ENCODE peak calls at places on chromosomes 5 and 9, in eight cellular contexts. K is A549, C is coronary artery, W is uterus, J is MCF 10A, M is tibial nerve, X is body of pancreas, T is kidney. H is an unnamed sample.

GRCh38 chr5:141839015-141839513 is 39.1 kb downstream of the PCDH1 start:
- DNase-seq in T (peak; percentile 63), C (no peak), W (no peak), J (no peak), X (no peak), M (no peak), K (no peak), H (no peak)

GRCh38 chr5:1778138-1779020 is 21.3 kb downstream of the MRPL36 start:
- DNase-seq in W (no peak), X (no peak), M (no peak), T (peak; percentile 61), K (no peak), J (no peak), C (no peak), H (no peak)

GRCh38 chr5:84032404-84032803 is 311.7 kb upstream of the HAPLN1 start:
- DNase-seq in T (no peak), X (no peak), J (no peak), W (no peak), C (no peak), K (no peak), M (no peak), H (no peak)

GRCh38 chr5:89473196-89473595 is 590.2 kb upstream of the MEF2C start:
- DNase-seq in K (no peak), W (no peak), X (no peak), T (no peak), C (no peak), J (no peak), M (no peak), H (no peak)

GRCh38 chr5:657570-657969 is 35.6 kb downstream of the TPPP start:
- DNase-seq in X (no peak), W (no peak), K (peak; percentile 23), M (no peak), C (no peak), J (peak; percentile 84), T (peak; percentile 43), H (no peak)

GRCh38 chr5:157543825-157544622 is 31.6 kb downstream of the ADAM19 start:
- DNase-seq in X (no peak), K (no peak), M (no peak), T (no peak), W (peak; percentile 54), C (no peak), J (no peak), H (no peak)

GRCh38 chr5:84382363-84383295 is 2.1 kb downstream of the EDIL3 start:
- DNase-seq in M (no peak), K (no peak), X (peak; percentile 21), J (peak; percentile 15), C (peak; percentile 81), W (peak; percentile 41), T (peak; percentile 74), H (no peak)

GRCh38 chr9:130327781-130328348 is 62.3 kb downstream of the HMCN2 start:
- DNase-seq in M (peak; percentile 37), C (no peak), J (peak; percentile 39), T (peak; percentile 90), X (no peak), K (no peak), W (peak; percentile 90), H (peak; percentile 37)

GRCh38 chr5:74647096-74647495 is 6.6 kb upstream of the ENC1 start:
- DNase-seq in C (no peak), M (no peak), W (no peak), J (peak; percentile 72), T (no peak), K (no peak), X (no peak), H (no peak)

GRCh38 chr5:150175076-150175475 is 8.5 kb downstream of the CDX1 start:
- DNase-seq in J (no peak), K (no peak), M (no peak), T (no peak), X (no peak), W (no peak), C (no peak), H (no peak)

GRCh38 chr5:150174285-150174684 is 7.7 kb downstream of the CDX1 start:
- DNase-seq in C (no peak), M (no peak), W (no peak), K (no peak), X (no peak), T (no peak), J (no peak), H (no peak)

GRCh38 chr5:150177721-150178120 is 11.1 kb downstream of the CDX1 start:
- DNase-seq in K (no peak), J (no peak), W (no peak), T (no peak), C (no peak), M (no peak), X (no peak), H (no peak)

GRCh38 chr5:150176745-150177485 is 10.3 kb downstream of the CDX1 start:
- DNase-seq in M (no peak), C (no peak), T (no peak), X (no peak), J (no peak), W (no peak), K (no peak), H (no peak)

DNA sequence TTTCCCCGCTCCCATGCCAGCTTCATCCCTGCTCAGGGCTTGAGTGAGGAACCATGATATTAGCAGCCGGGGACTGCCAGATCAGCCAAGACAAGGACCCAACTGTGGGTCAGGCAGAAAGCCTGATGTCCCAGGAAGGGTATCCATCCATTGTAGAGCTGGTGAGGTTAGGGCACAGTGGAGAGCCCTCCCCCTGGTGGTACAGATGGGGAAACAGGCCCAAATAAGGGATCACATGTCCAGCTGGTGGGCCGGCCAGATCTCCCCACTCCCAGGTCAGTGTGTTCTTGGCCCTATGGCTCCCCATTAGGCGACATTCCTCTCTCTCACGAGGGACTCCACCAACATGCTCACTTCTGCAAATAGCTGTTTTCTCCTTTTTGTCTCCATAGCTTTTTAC is 9.0 kb downstream of the CDX1 start:
- DNase-seq in X (no peak), T (no peak), M (no peak), W (no peak), K (peak; percentile 81), J (peak; percentile 65), C (no peak), H (no peak)
- TF ChIP-seq CTCF in X (no peak), T (peak; percentile 14), M (peak; percentile 16), W (peak; percentile 36), K (peak; percentile 38), J (peak; percentile 45), C (no peak), H (no peak)

GRCh38 chr9:81844131-81844567 is 84.1 kb upstream of the SPATA31D4 start:
- DNase-seq in M (no peak), K (no peak), C (no peak), W (no peak), X (no peak), J (no peak), T (no peak), H (no peak)

GRCh38 chr9:81849631-81850259 is 78.5 kb upstream of the SPATA31D4 start:
- DNase-seq in T (no peak), C (no peak), X (no peak), W (no peak), M (no peak), J (peak; percentile 38), K (no peak), H (no peak)

GRCh38 chr9:81851340-81851739 is 76.9 kb upstream of the SPATA31D4 start:
- DNase-seq in K (no peak), M (no peak), C (no peak), W (no peak), T (no peak), X (no peak), J (no peak), H (no peak)

GRCh38 chr9:81847181-81847915 is 80.9 kb upstream of the SPATA31D4 start:
- DNase-seq in K (no peak), J (no peak), M (no peak), X (no peak), T (no peak), C (no peak), W (no peak), H (no peak)

GRCh38 chr9:81848472-81848871 is 79.8 kb upstream of the SPATA31D4 start:
- DNase-seq in T (no peak), C (no peak), W (no peak), M (no peak), J (peak; percentile 35), X (no peak), K (no peak), H (no peak)
- TF ChIP-seq CTCF in T (peak; percentile 28), C (peak; percentile 25), W (peak; percentile 50), M (peak; percentile 40), J (peak; percentile 26), X (peak; percentile 25), K (peak; percentile 69), H (no peak)

GRCh38 chr5:72847989-72848473 is 31.6 kb downstream of the TNPO1 start:
- DNase-seq in J (peak; percentile 93), X (peak; percentile 87), W (peak; percentile 88), K (peak; percentile 53), C (peak; percentile 91), T (peak; percentile 96), M (peak; percentile 75), H (peak; percentile 71)
- TF ChIP-seq CTCF in J (no peak), X (no peak), W (no peak), K (no peak), C (no peak), T (peak; percentile 26), M (no peak), H (no peak)

GRCh38 chr9:77451507-77451906 is 196.6 kb downstream of the GNA14 start:
- DNase-seq in W (no peak), J (no peak), T (no peak), M (no peak), X (no peak), C (no peak), K (no peak), H (no peak)

GRCh38 chr9:77450093-77450475 is 198.0 kb downstream of the GNA14 start:
- DNase-seq in X (no peak), M (no peak), W (no peak), J (no peak), C (no peak), K (no peak), T (no peak), H (no peak)

GRCh38 chr9:77447646-77448045 is 200.5 kb downstream of the GNA14 start:
- DNase-seq in W (no peak), X (no peak), C (no peak), M (no peak), T (no peak), J (no peak), K (no peak), H (no peak)

GRCh38 chr9:77453857-77454647 is 194.1 kb downstream of the GNA14 start:
- DNase-seq in W (no peak), T (no peak), C (no peak), M (no peak), X (peak; percentile 56), J (no peak), K (no peak), H (no peak)

DNA sequence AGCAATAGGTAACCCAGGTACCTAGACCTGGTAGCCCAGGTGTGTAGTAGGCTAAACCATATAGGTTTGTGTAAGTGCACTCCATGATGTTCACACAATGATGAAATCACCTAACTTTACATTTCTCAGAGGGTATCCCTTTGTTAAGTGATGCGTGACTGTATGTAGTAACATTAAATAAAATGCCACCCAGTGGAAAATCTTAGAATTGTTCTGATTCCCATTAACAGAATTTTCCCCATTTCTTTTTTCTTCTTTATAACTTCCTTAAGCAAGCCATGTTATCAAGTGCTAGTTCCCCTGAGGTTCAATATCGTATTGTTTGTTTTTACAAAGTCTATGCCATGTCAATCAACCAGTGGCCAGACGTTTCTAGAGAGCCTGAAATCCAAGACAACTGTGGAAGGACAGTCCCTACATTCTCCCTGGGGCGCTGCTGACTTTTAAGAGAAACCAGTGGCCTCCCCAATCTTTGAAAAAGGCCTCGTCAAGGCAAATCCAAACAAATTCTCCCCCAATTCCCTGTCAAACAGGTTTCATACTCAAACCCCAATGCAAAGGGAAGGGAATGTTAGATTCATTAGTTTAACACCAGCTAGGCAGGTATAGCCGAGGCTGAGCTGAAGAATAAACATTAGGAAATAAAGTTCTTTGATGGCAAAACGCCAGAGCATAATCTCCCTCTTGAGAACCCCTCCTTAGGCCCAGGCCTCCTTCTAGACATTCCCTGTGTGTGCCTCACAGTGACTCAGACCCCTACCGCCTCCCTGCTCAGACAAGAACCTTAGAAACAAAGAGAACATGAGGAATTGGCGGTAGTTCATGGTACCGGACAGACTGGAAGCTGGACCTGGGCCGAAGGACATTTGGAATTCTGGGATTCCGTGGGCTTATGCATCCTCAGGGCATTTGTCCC is 198.7 kb downstream of the GNA14 start:
- DNase-seq in C (no peak), W (no peak), M (no peak), T (no peak), X (no peak), J (peak; percentile 70), K (no peak), H (no peak)
- TF ChIP-seq CTCF in C (no peak), W (no peak), M (no peak), T (no peak), X (no peak), J (no peak), K (peak; percentile 10), H (no peak)